ENCODE peak calls at places on chromosomes 12 and 14, in four cellular contexts. P, I, M and Z are unnamed samples.

GRCh38 chr12:93415723-93416464 is 25.9 kb downstream of the UBE2N start:
- DNase-seq in P (no peak), I (no peak), M (no peak), Z (no peak)

GRCh38 chr14:20775043-20775442 is 6.0 kb upstream of the RNASE6 start:
- DNase-seq in P (no peak), I (no peak), M (no peak), Z (no peak)

GRCh38 chr12:64650762-64651161 is 40.5 kb downstream of the RASSF3 start:
- DNase-seq in P (no peak), I (no peak), M (no peak), Z (no peak)

GRCh38 chr14:50319721-50320120 is 7.6 kb downstream of the DMAC2L start:
- DNase-seq in P (no peak), I (no peak), M (no peak), Z (no peak)

GRCh38 chr12:110330544-110330943 is 49.5 kb downstream of the ATP2A2 start:
- DNase-seq in P (no peak), I (no peak), M (no peak), Z (no peak)

GRCh38 chr14:50835280-50835679 is 4.3 kb upstream of the NIN start:
- DNase-seq in P (no peak), I (no peak), M (no peak), Z (no peak)

GRCh38 chr14:20427231-20428009 is 8.5 kb downstream of the KLHL33 start:
- DNase-seq in P (no peak), I (no peak), M (no peak), Z (no peak)

GRCh38 chr12:34399631-34400422 is 377.5 kb downstream of the ALG10 start:
- DNase-seq in P (no peak), I (no peak), M (peak), Z (peak)

GRCh38 chr12:74889563-74890236 is 319.9 kb downstream of the KCNC2 start:
- DNase-seq in P (no peak), I (no peak), M (no peak), Z (no peak)